ENCODE peak calls at places on chromosomes 1 and 21, in four cellular contexts. R is SK-N-SH, D is HCT116, X is K562. Y is an unnamed sample.

GRCh38 chr1:183635112-183635605 is 424 bp downstream of the ARPC5 start:
- DNase-seq in X (peak), R (peak), D (no peak), Y (peak)

GRCh38 chr1:998905-999796 is 746 bp downstream of the HES4 start:
- DNase-seq in X (peak), R (peak), D (no peak), Y (peak)

GRCh38 chr21:19565587-19565986 is 1162.0 kb upstream of the TMPRSS15 start:
- DNase-seq in D (no peak), X (no peak), R (no peak), Y (peak)

GRCh38 chr1:119859647-119860046 is 36.7 kb downstream of the ADAM30 start:
- DNase-seq in X (peak), R (no peak), D (peak), Y (no peak)

GRCh38 chr21:39082656-39083376 is 100.4 kb downstream of the PSMG1 start:
- DNase-seq in R (no peak), X (peak), D (peak), Y (peak)

GRCh38 chr1:53508991-53509663 is 49.9 kb downstream of the DMRTB1 start:
- DNase-seq in R (no peak), X (peak), D (no peak), Y (no peak)

GRCh38 chr1:152182942-152183341 is 23.9 kb upstream of the RPTN start:
- DNase-seq in D (no peak), R (no peak), X (no peak), Y (no peak)

GRCh38 chr1:212205843-212206242 is 79.4 kb upstream of the PPP2R5A start:
- DNase-seq in D (no peak), X (no peak), R (no peak), Y (no peak)

GRCh38 chr1:32947669-32948068 is 16.9 kb downstream of the RNF19B start:
- DNase-seq in D (no peak), R (no peak), X (no peak), Y (no peak)

GRCh38 chr1:236575523-236575922 is 28.8 kb downstream of the HEATR1 start:
- DNase-seq in R (no peak), D (no peak), X (no peak), Y (no peak)

GRCh38 chr21:44413566-44414290 is 41.6 kb upstream of the LRRC3 start:
- DNase-seq in D (no peak), R (no peak), X (no peak), Y (no peak)

GRCh38 chr1:167708940-167709389 is 12.8 kb upstream of the MPZL1 start:
- DNase-seq in D (no peak), R (no peak), X (no peak), Y (no peak)

GRCh38 chr1:22729400-22729773 is 18.7 kb downstream of the EPHB2 start:
- DNase-seq in R (no peak), D (no peak), X (no peak), Y (no peak)

GRCh38 chr1:21649315-21649714 is 19.8 kb downstream of the RAP1GAP start:
- DNase-seq in X (no peak), R (no peak), D (no peak), Y (no peak)

GRCh38 chr1:21650400-21650799 is 18.8 kb downstream of the RAP1GAP start:
- DNase-seq in R (no peak), X (no peak), D (no peak), Y (no peak)

GRCh38 chr1:21652937-21653743 is 16.0 kb downstream of the RAP1GAP start:
- DNase-seq in X (no peak), D (no peak), R (no peak), Y (no peak)

GRCh38 chr1:21652101-21652936 is 16.8 kb downstream of the RAP1GAP start:
- DNase-seq in R (no peak), D (no peak), X (no peak), Y (no peak)

DNA sequence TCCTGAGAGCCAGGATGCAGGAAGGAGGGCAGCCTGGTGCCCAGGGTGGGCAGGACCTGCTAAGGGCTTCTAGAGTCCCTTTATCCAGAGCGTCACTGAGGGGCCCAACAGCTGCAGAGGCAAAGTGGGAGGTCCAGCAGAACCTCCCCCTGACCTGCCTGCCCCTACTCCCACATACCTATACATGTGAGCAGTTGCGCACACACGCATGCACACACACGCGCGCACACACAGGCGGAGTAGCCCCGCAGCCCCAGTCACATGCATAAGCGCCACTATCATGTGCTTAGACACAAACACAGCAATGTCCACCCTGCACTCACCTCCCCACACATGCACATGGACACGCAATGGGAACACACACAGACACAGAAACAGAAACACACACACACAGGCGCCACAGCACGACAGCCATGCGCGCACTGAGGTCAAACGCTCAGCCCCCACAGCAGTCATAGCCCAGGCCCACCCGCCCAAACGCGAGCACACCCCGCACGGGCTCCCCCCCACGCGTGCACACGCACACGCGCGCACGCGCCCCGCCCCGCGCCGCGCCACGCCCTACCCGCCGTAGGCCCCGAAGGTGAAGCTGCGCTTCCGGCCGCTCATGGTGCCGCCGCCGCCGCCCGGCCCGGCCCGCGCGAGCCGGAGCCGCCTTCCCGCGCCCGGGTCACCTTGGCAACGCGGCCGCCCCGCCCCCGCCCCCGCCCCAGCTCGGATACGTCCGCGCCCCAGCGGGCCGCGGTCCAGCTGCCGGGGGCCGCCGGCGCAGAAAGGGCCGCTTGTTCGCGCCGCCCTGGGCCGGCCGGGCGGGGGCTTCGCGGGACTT is 17.7 kb downstream of the RAP1GAP start:
- DNase-seq in R (peak), D (no peak), X (peak), Y (no peak)
- TF ChIP-seq JUND in R (no peak), D (no peak), X (no peak), Y (no peak)

GRCh38 chr1:44806025-44806703 is 987 bp downstream of the DYNLT4 start:
- DNase-seq in D (no peak), X (no peak), R (peak), Y (no peak)

GRCh38 chr1:44806704-44807363 is at the start of gene DYNLT4:
- DNase-seq in X (no peak), D (no peak), R (no peak), Y (no peak)

GRCh38 chr1:44803312-44804095 is 3.3 kb downstream of the PLK3 start:
- DNase-seq in X (no peak), D (no peak), R (no peak), Y (no peak)

GRCh38 chr1:44807364-44808062 is 362 bp upstream of the DYNLT4 start:
- DNase-seq in X (peak), R (peak), D (peak), Y (peak)

GRCh38 chr1:44805311-44806024 is 1.7 kb downstream of the DYNLT4 start:
- DNase-seq in D (no peak), R (no peak), X (no peak), Y (no peak)
- TF ChIP-seq JUND in D (no peak), R (no peak), X (no peak), Y (no peak)

GRCh38 chr1:201215531-201216357 is 25.1 kb downstream of the IGFN1 start:
- DNase-seq in X (no peak), D (no peak), R (no peak), Y (no peak)

GRCh38 chr1:201217851-201218250 is 27.2 kb downstream of the IGFN1 start:
- DNase-seq in X (no peak), D (no peak), R (no peak), Y (no peak)

GRCh38 chr1:201214886-201215285 is 24.3 kb downstream of the IGFN1 start:
- DNase-seq in R (no peak), D (no peak), X (no peak), Y (no peak)

GRCh38 chr1:201217146-201217545 is 26.5 kb downstream of the IGFN1 start:
- DNase-seq in D (no peak), X (no peak), R (no peak), Y (no peak)

GRCh38 chr1:201216395-201217085 is 25.9 kb downstream of the IGFN1 start:
- DNase-seq in R (no peak), D (no peak), X (peak), Y (no peak)
- TF ChIP-seq JUND in R (no peak), D (no peak), X (no peak), Y (no peak)

GRCh38 chr1:210129092-210129491 is 103.5 kb upstream of the SERTAD4 start:
- DNase-seq in R (no peak), X (no peak), D (no peak), Y (no peak)

GRCh38 chr1:210129759-210130158 is 102.8 kb upstream of the SERTAD4 start:
- DNase-seq in R (no peak), X (no peak), D (no peak), Y (no peak)

GRCh38 chr1:210132582-210132981 is 100.0 kb upstream of the SERTAD4 start:
- DNase-seq in X (peak), D (no peak), R (no peak), Y (peak)
- TF ChIP-seq JUND in X (no peak), D (no peak), R (no peak), Y (no peak)

GRCh38 chr1:99704356-99704816 is 58.5 kb downstream of the PALMD start:
- DNase-seq in X (no peak), R (no peak), D (no peak), Y (no peak)

GRCh38 chr1:99705385-99705784 is 59.5 kb downstream of the PALMD start:
- DNase-seq in R (no peak), X (no peak), D (no peak), Y (no peak)

GRCh38 chr1:99710994-99711393 is 55.4 kb downstream of the FRRS1 start:
- DNase-seq in D (no peak), R (no peak), X (no peak), Y (no peak)

GRCh38 chr1:99713006-99713405 is 53.4 kb downstream of the FRRS1 start:
- DNase-seq in X (no peak), D (no peak), R (no peak), Y (no peak)

DNA sequence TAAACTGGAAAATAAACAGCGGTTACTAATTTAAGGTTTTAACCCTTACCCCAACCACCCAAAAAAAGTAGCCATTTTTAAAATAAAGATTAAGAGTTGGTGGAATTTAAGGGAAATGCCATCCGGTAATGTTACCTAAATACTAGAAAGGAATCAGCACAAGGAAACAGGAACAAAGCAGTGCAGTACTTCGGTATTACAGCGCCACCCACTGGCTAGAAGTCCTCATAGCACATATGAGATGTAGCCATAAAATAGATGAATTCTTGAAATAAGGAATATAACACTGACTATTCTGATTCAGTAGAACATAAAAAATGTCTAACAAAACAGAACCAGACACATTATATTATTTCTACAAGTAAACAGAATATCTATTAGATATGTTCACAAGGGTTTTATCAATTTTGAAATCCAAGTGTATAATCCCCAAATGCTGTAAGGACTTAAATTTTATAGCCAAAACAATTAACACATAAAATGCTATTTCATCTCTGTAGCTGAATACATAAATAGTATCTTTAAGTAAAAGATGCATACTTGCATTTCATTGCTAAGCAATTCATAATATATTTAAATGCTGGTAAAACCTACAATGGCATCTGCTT is 58.8 kb downstream of the FRRS1 start:
- DNase-seq in R (peak), X (peak), D (peak), Y (peak)
- TF ChIP-seq JUND in R (no peak), X (no peak), D (no peak), Y (no peak)

DNA sequence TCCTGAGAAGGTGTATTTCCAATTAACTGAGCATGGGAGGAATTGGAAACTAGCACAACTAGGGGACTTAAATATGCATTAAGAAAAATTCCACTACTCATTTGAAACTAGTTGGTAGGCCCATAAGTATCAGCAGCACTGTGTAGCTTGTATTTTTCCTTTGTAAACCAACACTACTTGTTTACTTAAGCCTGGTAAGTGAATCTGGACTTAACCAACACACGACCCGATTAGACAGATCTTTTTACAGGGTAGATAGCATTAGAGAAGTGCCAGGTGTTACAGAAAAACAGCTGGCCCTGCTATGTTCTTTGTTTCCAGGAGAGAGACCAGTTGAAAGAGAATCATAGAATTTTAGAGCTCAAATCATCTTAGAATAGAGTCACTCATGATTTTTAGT is 136.3 kb upstream of the MAGI3 start:
- DNase-seq in D (no peak), R (no peak), X (no peak), Y (no peak)
- TF ChIP-seq JUND in D (no peak), R (no peak), X (no peak), Y (no peak)

GRCh38 chr1:9081473-9081872 is 12.0 kb upstream of the SLC2A5 start:
- DNase-seq in X (no peak), R (no peak), D (no peak), Y (no peak)

GRCh38 chr1:9078949-9079500 is 9.6 kb upstream of the SLC2A5 start:
- DNase-seq in D (no peak), X (no peak), R (no peak), Y (no peak)

GRCh38 chr1:9080704-9081291 is 11.4 kb upstream of the SLC2A5 start:
- DNase-seq in D (peak), X (no peak), R (no peak), Y (peak)

GRCh38 chr1:9078035-9078948 is 8.9 kb upstream of the SLC2A5 start:
- DNase-seq in X (no peak), R (no peak), D (no peak), Y (no peak)

GRCh38 chr1:9079980-9080703 is 10.7 kb upstream of the SLC2A5 start:
- DNase-seq in X (no peak), R (no peak), D (no peak), Y (no peak)
- TF ChIP-seq JUND in X (no peak), R (no peak), D (no peak), Y (no peak)

GRCh38 chr1:84847253-84848247 is 45.5 kb downstream of the LPAR3 start:
- DNase-seq in R (peak), D (peak), X (no peak), Y (peak)
- TF ChIP-seq JUND in R (no peak), D (no peak), X (no peak), Y (no peak)

GRCh38 chr1:16148329-16149092 is 7.4 kb downstream of the EPHA2 start:
- DNase-seq in X (no peak), R (no peak), D (no peak), Y (no peak)

GRCh38 chr1:16149146-16149545 is 6.7 kb downstream of the EPHA2 start:
- DNase-seq in D (no peak), R (no peak), X (no peak), Y (no peak)

GRCh38 chr1:16146888-16147614 is 8.8 kb downstream of the EPHA2 start:
- DNase-seq in X (peak), D (no peak), R (no peak), Y (no peak)

GRCh38 chr1:16145988-16146887 is 9.6 kb downstream of the EPHA2 start:
- DNase-seq in X (peak), R (peak), D (no peak), Y (no peak)

GRCh38 chr1:16147615-16147926 is 8.3 kb downstream of the EPHA2 start:
- DNase-seq in X (no peak), D (no peak), R (no peak), Y (no peak)
- TF ChIP-seq JUND in X (no peak), D (no peak), R (no peak), Y (no peak)